ENCODE peak calls at places on chromosomes 16 and 17, in six cellular contexts. E, M, F, Y, C and O are unnamed samples.

GRCh38 chr17:57466042-57466471 is 209.7 kb downstream of the MSI2 start:
- DNase-seq in E (no peak), M (no peak), F (no peak), Y (peak; percentile 73), C (no peak), O (peak; percentile 53)

GRCh38 chr16:88385831-88386815 is 3.4 kb downstream of the ZNF469 start:
- DNase-seq in E (no peak), M (no peak), F (no peak), Y (no peak), C (no peak), O (no peak)

GRCh38 chr17:10234033-10234432 is 35.6 kb upstream of the GAS7 start:
- DNase-seq in E (no peak), M (no peak), F (no peak), Y (no peak), C (no peak), O (no peak)

GRCh38 chr16:55568151-55568693 is 1.7 kb downstream of the CAPNS2 start:
- DNase-seq in E (peak; percentile 47), M (no peak), F (no peak), Y (no peak), C (no peak), O (no peak)

GRCh38 chr16:55876854-55877253 is 1.7 kb upstream of the CES5A start:
- DNase-seq in E (no peak), M (no peak), F (no peak), Y (no peak), C (no peak), O (no peak)

GRCh38 chr17:30347488-30347887 is 13.6 kb upstream of the TMIGD1 start:
- DNase-seq in E (no peak), M (no peak), F (no peak), Y (peak; percentile 85), C (no peak), O (no peak)

GRCh38 chr16:28001184-28001583 is 62.3 kb downstream of the GSG1L start:
- DNase-seq in E (no peak), M (no peak), F (no peak), Y (no peak), C (no peak), O (no peak)

GRCh38 chr17:67376509-67376891 is 581 bp upstream of the PITPNC1 start:
- DNase-seq in E (peak; percentile 87), M (no peak), F (peak; percentile 78), Y (no peak), C (peak; percentile 66), O (no peak)

GRCh38 chr17:9268546-9268945 is 247.2 kb downstream of the NTN1 start:
- DNase-seq in E (no peak), M (no peak), F (no peak), Y (no peak), C (no peak), O (no peak)

GRCh38 chr17:38867179-38867994 is 2.5 kb upstream of the LASP1 start:
- DNase-seq in E (peak; percentile 40), M (no peak), F (peak; percentile 67), Y (peak; percentile 72), C (peak; percentile 76), O (peak; percentile 82)

GRCh38 chr16:84810518-84811273 is 9.1 kb upstream of the CRISPLD2 start:
- DNase-seq in E (peak; percentile 87), M (peak; percentile 55), F (peak; percentile 97), Y (no peak), C (peak; percentile 80), O (no peak)

GRCh38 chr16:85312642-85313540 is 200.6 kb upstream of the CIBAR2 start:
- DNase-seq in E (no peak), M (no peak), F (peak; percentile 28), Y (peak; percentile 58), C (peak; percentile 54), O (no peak)

GRCh38 chr16:73066927-73067670 is 19.2 kb upstream of the ZFHX3 start:
- DNase-seq in E (no peak), M (no peak), F (peak; percentile 66), Y (no peak), C (peak; percentile 60), O (peak; percentile 59)

GRCh38 chr16:66930189-66930588 is 4.0 kb downstream of the CIAO2B start:
- DNase-seq in E (peak; percentile 18), M (no peak), F (peak; percentile 80), Y (no peak), C (peak; percentile 75), O (no peak)

GRCh38 chr16:89191033-89191900 is 9.1 kb downstream of the SLC22A31 start:
- DNase-seq in E (no peak), M (no peak), F (no peak), Y (no peak), C (no peak), O (no peak)

GRCh38 chr17:64780096-64781012 is 118.2 kb upstream of the SMURF2 start:
- DNase-seq in E (no peak), M (no peak), F (no peak), Y (no peak), C (no peak), O (no peak)

GRCh38 chr17:43928606-43929005 is 13.7 kb downstream of the PPY start:
- DNase-seq in E (no peak), M (no peak), F (no peak), Y (peak; percentile 74), C (no peak), O (no peak)

GRCh38 chr17:34412022-34412421 is 49.0 kb upstream of the CCL1 start:
- DNase-seq in E (no peak), M (no peak), F (no peak), Y (no peak), C (no peak), O (no peak)

GRCh38 chr17:2034157-2034556 is 4.2 kb downstream of the DPH1 start:
- DNase-seq in E (peak; percentile 50), M (no peak), F (no peak), Y (no peak), C (no peak), O (no peak)

GRCh38 chr16:51762081-51762995 is 611.3 kb upstream of the SALL1 start:
- DNase-seq in E (peak; percentile 64), M (peak; percentile 53), F (peak; percentile 65), Y (peak; percentile 68), C (peak; percentile 82), O (peak; percentile 49)

GRCh38 chr16:78430281-78430680 is 330.8 kb downstream of the WWOX start:
- DNase-seq in E (no peak), M (no peak), F (no peak), Y (no peak), C (no peak), O (no peak)

GRCh38 chr16:81095653-81095952 is 592 bp downstream of the GCSH start:
- DNase-seq in E (no peak), M (no peak), F (no peak), Y (no peak), C (peak; percentile 8), O (no peak)

GRCh38 chr16:22814330-22815105 is 556 bp downstream of the HS3ST2 start:
- DNase-seq in E (no peak), M (no peak), F (no peak), Y (no peak), C (no peak), O (no peak)

GRCh38 chr17:82095777-82096708 is 2.0 kb downstream of the FASN start:
- DNase-seq in E (no peak), M (no peak), F (no peak), Y (no peak), C (peak; percentile 38), O (no peak)

GRCh38 chr17:13393841-13394710 is 207.7 kb downstream of the HS3ST3A1 start:
- DNase-seq in E (peak; percentile 80), M (peak; percentile 66), F (peak; percentile 96), Y (no peak), C (peak; percentile 93), O (no peak)

GRCh38 chr17:34349748-34350147 is 6.5 kb upstream of the CCL13 start:
- DNase-seq in E (no peak), M (no peak), F (no peak), Y (no peak), C (no peak), O (no peak)

GRCh38 chr16:11205065-11205699 is 50.8 kb downstream of the SOCS1 start:
- DNase-seq in E (no peak), M (no peak), F (no peak), Y (no peak), C (no peak), O (no peak)

GRCh38 chr16:72621651-72622050 is 426.3 kb downstream of the ZFHX3 start:
- DNase-seq in E (peak; percentile 63), M (no peak), F (peak; percentile 3), Y (no peak), C (peak; percentile 18), O (no peak)

GRCh38 chr16:14110728-14111251 is 39.7 kb downstream of the MRTFB start:
- DNase-seq in E (no peak), M (no peak), F (peak; percentile 16), Y (no peak), C (no peak), O (no peak)

GRCh38 chr17:42783062-42783777 is 2.8 kb downstream of the WNK4 start:
- DNase-seq in E (no peak), M (no peak), F (peak; percentile 86), Y (no peak), C (peak; percentile 77), O (no peak)

GRCh38 chr17:76569607-76570279 is 15.9 kb downstream of the ST6GALNAC2 start:
- DNase-seq in E (no peak), M (no peak), F (no peak), Y (no peak), C (no peak), O (no peak)

GRCh38 chr17:82753201-82753464 is 1.3 kb downstream of the TBCD start:
- DNase-seq in E (no peak), M (no peak), F (no peak), Y (peak; percentile 31), C (no peak), O (no peak)

GRCh38 chr16:57734308-57734924 is 1.2 kb upstream of the KATNB1 start:
- DNase-seq in E (no peak), M (no peak), F (no peak), Y (no peak), C (no peak), O (no peak)

GRCh38 chr17:70041061-70041460 is 34.0 kb upstream of the KCNJ16 start:
- DNase-seq in E (no peak), M (no peak), F (no peak), Y (no peak), C (no peak), O (no peak)

GRCh38 chr16:79609861-79610260 is 9.3 kb upstream of the MAF start:
- DNase-seq in E (no peak), M (no peak), F (no peak), Y (no peak), C (no peak), O (no peak)

GRCh38 chr16:12470311-12471229 is 333.1 kb downstream of the CPPED1 start:
- DNase-seq in E (no peak), M (no peak), F (peak; percentile 47), Y (peak; percentile 88), C (peak; percentile 39), O (no peak)

GRCh38 chr17:38733315-38734234 is 3.4 kb downstream of the CISD3 start:
- DNase-seq in E (no peak), M (no peak), F (no peak), Y (peak; percentile 32), C (no peak), O (no peak)

GRCh38 chr17:57889892-57890856 is 40.3 kb upstream of the MRPS23 start:
- DNase-seq in E (peak; percentile 94), M (peak; percentile 72), F (peak; percentile 78), Y (no peak), C (peak; percentile 63), O (no peak)

GRCh38 chr17:75159196-75160031 is 5.1 kb upstream of the JPT1 start:
- DNase-seq in E (no peak), M (no peak), F (peak; percentile 78), Y (no peak), C (peak; percentile 69), O (no peak)